ENCODE peak calls at places on chromosome 9, in seven cellular contexts. One of them, this sample, is unnamed.

GRCh38 chr9:14313378-14313940 is 482 bp downstream of the NFIB start:
- DNase-seq in K562: peak
- DNase-seq in occipital lobe: no peak
- DNase-seq in stimulated activated CD4-positive, alpha-beta T cell treated with anti-CD3 and anti-CD28 coated beads, Interleukin-12 subunit alpha, Interleukin-12 subunit beta, amount 100 ng/mL, for 48 hours: no peak
- DNase-seq in pancreas: no peak
- DNase-seq in fibroblast of pulmonary artery: no peak
- DNase-seq in GM19239: peak
- DNase-seq in this sample: no peak

GRCh38 chr9:6897831-6898230 is 140.1 kb downstream of the KDM4C start:
- DNase-seq in occipital lobe: no peak
- DNase-seq in GM19239: no peak
- DNase-seq in K562: no peak
- DNase-seq in stimulated activated CD4-positive, alpha-beta T cell treated with anti-CD3 and anti-CD28 coated beads, Interleukin-12 subunit alpha, Interleukin-12 subunit beta, amount 100 ng/mL, for 48 hours: no peak
- DNase-seq in pancreas: peak
- DNase-seq in fibroblast of pulmonary artery: no peak
- DNase-seq in this sample: no peak

GRCh38 chr9:124553738-124554137 is 46.5 kb upstream of the NR5A1 start:
- DNase-seq in K562: no peak
- DNase-seq in GM19239: no peak
- DNase-seq in occipital lobe: no peak
- DNase-seq in stimulated activated CD4-positive, alpha-beta T cell treated with anti-CD3 and anti-CD28 coated beads, Interleukin-12 subunit alpha, Interleukin-12 subunit beta, amount 100 ng/mL, for 48 hours: no peak
- DNase-seq in fibroblast of pulmonary artery: peak
- DNase-seq in pancreas: no peak
- DNase-seq in this sample: no peak

GRCh38 chr9:125971050-125971449 is 223.9 kb downstream of the PBX3 start:
- DNase-seq in GM19239: no peak
- DNase-seq in pancreas: no peak
- DNase-seq in stimulated activated CD4-positive, alpha-beta T cell treated with anti-CD3 and anti-CD28 coated beads, Interleukin-12 subunit alpha, Interleukin-12 subunit beta, amount 100 ng/mL, for 48 hours: no peak
- DNase-seq in occipital lobe: no peak
- DNase-seq in fibroblast of pulmonary artery: no peak
- DNase-seq in K562: no peak
- DNase-seq in this sample: no peak

GRCh38 chr9:83396348-83396747 is 141.9 kb downstream of the FRMD3 start:
- DNase-seq in fibroblast of pulmonary artery: no peak
- DNase-seq in K562: peak
- DNase-seq in stimulated activated CD4-positive, alpha-beta T cell treated with anti-CD3 and anti-CD28 coated beads, Interleukin-12 subunit alpha, Interleukin-12 subunit beta, amount 100 ng/mL, for 48 hours: no peak
- DNase-seq in GM19239: no peak
- DNase-seq in pancreas: no peak
- DNase-seq in occipital lobe: no peak
- DNase-seq in this sample: no peak

GRCh38 chr9:88984543-88984883 is 6.8 kb upstream of the S1PR3 start:
- DNase-seq in K562: no peak
- DNase-seq in pancreas: no peak
- DNase-seq in occipital lobe: no peak
- DNase-seq in fibroblast of pulmonary artery: no peak
- DNase-seq in GM19239: no peak
- DNase-seq in stimulated activated CD4-positive, alpha-beta T cell treated with anti-CD3 and anti-CD28 coated beads, Interleukin-12 subunit alpha, Interleukin-12 subunit beta, amount 100 ng/mL, for 48 hours: no peak
- DNase-seq in this sample: no peak

GRCh38 chr9:81984911-81985310 is 3.7 kb upstream of the SPATA31D1 start:
- DNase-seq in occipital lobe: no peak
- DNase-seq in GM19239: no peak
- DNase-seq in pancreas: no peak
- DNase-seq in stimulated activated CD4-positive, alpha-beta T cell treated with anti-CD3 and anti-CD28 coated beads, Interleukin-12 subunit alpha, Interleukin-12 subunit beta, amount 100 ng/mL, for 48 hours: no peak
- DNase-seq in fibroblast of pulmonary artery: no peak
- DNase-seq in K562: no peak
- DNase-seq in this sample: no peak

GRCh38 chr9:124810513-124811355 is 33.8 kb downstream of the OLFML2A start:
- DNase-seq in stimulated activated CD4-positive, alpha-beta T cell treated with anti-CD3 and anti-CD28 coated beads, Interleukin-12 subunit alpha, Interleukin-12 subunit beta, amount 100 ng/mL, for 48 hours: no peak
- DNase-seq in GM19239: no peak
- DNase-seq in pancreas: no peak
- DNase-seq in K562: no peak
- DNase-seq in occipital lobe: no peak
- DNase-seq in fibroblast of pulmonary artery: peak
- DNase-seq in this sample: no peak

GRCh38 chr9:83334320-83334719 is 203.9 kb downstream of the FRMD3 start:
- DNase-seq in occipital lobe: peak
- DNase-seq in stimulated activated CD4-positive, alpha-beta T cell treated with anti-CD3 and anti-CD28 coated beads, Interleukin-12 subunit alpha, Interleukin-12 subunit beta, amount 100 ng/mL, for 48 hours: peak
- DNase-seq in fibroblast of pulmonary artery: peak
- DNase-seq in K562: peak
- DNase-seq in GM19239: peak
- DNase-seq in pancreas: peak
- DNase-seq in this sample: peak

GRCh38 chr9:132994410-132995120 is 16.1 kb downstream of the GFI1B start:
- DNase-seq in stimulated activated CD4-positive, alpha-beta T cell treated with anti-CD3 and anti-CD28 coated beads, Interleukin-12 subunit alpha, Interleukin-12 subunit beta, amount 100 ng/mL, for 48 hours: no peak
- DNase-seq in occipital lobe: no peak
- DNase-seq in GM19239: no peak
- DNase-seq in pancreas: no peak
- DNase-seq in fibroblast of pulmonary artery: peak
- DNase-seq in K562: peak
- DNase-seq in this sample: no peak

GRCh38 chr9:70043689-70044449 is at the start of gene MAMDC2:
- DNase-seq in fibroblast of pulmonary artery: peak
- DNase-seq in occipital lobe: peak
- DNase-seq in pancreas: peak
- DNase-seq in stimulated activated CD4-positive, alpha-beta T cell treated with anti-CD3 and anti-CD28 coated beads, Interleukin-12 subunit alpha, Interleukin-12 subunit beta, amount 100 ng/mL, for 48 hours: no peak
- DNase-seq in K562: no peak
- DNase-seq in GM19239: no peak
- DNase-seq in this sample: peak

GRCh38 chr9:4305065-4305481 is 5.2 kb upstream of the GLIS3 start:
- DNase-seq in pancreas: no peak
- DNase-seq in stimulated activated CD4-positive, alpha-beta T cell treated with anti-CD3 and anti-CD28 coated beads, Interleukin-12 subunit alpha, Interleukin-12 subunit beta, amount 100 ng/mL, for 48 hours: no peak
- DNase-seq in fibroblast of pulmonary artery: no peak
- DNase-seq in K562: no peak
- DNase-seq in GM19239: no peak
- DNase-seq in occipital lobe: no peak
- DNase-seq in this sample: no peak

GRCh38 chr9:136618578-136619547 is 43.9 kb upstream of the EGFL7 start:
- DNase-seq in occipital lobe: no peak
- DNase-seq in fibroblast of pulmonary artery: no peak
- DNase-seq in pancreas: peak
- DNase-seq in GM19239: no peak
- DNase-seq in K562: no peak
- DNase-seq in stimulated activated CD4-positive, alpha-beta T cell treated with anti-CD3 and anti-CD28 coated beads, Interleukin-12 subunit alpha, Interleukin-12 subunit beta, amount 100 ng/mL, for 48 hours: no peak
- DNase-seq in this sample: no peak

GRCh38 chr9:33923079-33923478 is 106.1 kb downstream of the UBE2R2 start:
- DNase-seq in stimulated activated CD4-positive, alpha-beta T cell treated with anti-CD3 and anti-CD28 coated beads, Interleukin-12 subunit alpha, Interleukin-12 subunit beta, amount 100 ng/mL, for 48 hours: no peak
- DNase-seq in pancreas: no peak
- DNase-seq in GM19239: no peak
- DNase-seq in fibroblast of pulmonary artery: no peak
- DNase-seq in occipital lobe: no peak
- DNase-seq in K562: no peak
- DNase-seq in this sample: no peak

GRCh38 chr9:121556580-121556979 is 56.9 kb upstream of the GGTA1 start:
- DNase-seq in fibroblast of pulmonary artery: peak
- DNase-seq in pancreas: no peak
- DNase-seq in stimulated activated CD4-positive, alpha-beta T cell treated with anti-CD3 and anti-CD28 coated beads, Interleukin-12 subunit alpha, Interleukin-12 subunit beta, amount 100 ng/mL, for 48 hours: no peak
- DNase-seq in GM19239: no peak
- DNase-seq in K562: no peak
- DNase-seq in occipital lobe: peak
- DNase-seq in this sample: peak

GRCh38 chr9:87909310-87910041 is 8.3 kb upstream of the SPATA31C1 start:
- DNase-seq in fibroblast of pulmonary artery: no peak
- DNase-seq in pancreas: peak
- DNase-seq in K562: peak
- DNase-seq in stimulated activated CD4-positive, alpha-beta T cell treated with anti-CD3 and anti-CD28 coated beads, Interleukin-12 subunit alpha, Interleukin-12 subunit beta, amount 100 ng/mL, for 48 hours: no peak
- DNase-seq in GM19239: no peak
- DNase-seq in occipital lobe: no peak
- DNase-seq in this sample: no peak

GRCh38 chr9:35102465-35102768 is 514 bp downstream of the STOML2 start:
- DNase-seq in GM19239: no peak
- DNase-seq in fibroblast of pulmonary artery: peak
- DNase-seq in K562: peak
- DNase-seq in stimulated activated CD4-positive, alpha-beta T cell treated with anti-CD3 and anti-CD28 coated beads, Interleukin-12 subunit alpha, Interleukin-12 subunit beta, amount 100 ng/mL, for 48 hours: no peak
- DNase-seq in occipital lobe: no peak
- DNase-seq in pancreas: no peak
- DNase-seq in this sample: no peak

GRCh38 chr9:134778841-134779411 is 101.7 kb upstream of the FCN2 start:
- DNase-seq in occipital lobe: no peak
- DNase-seq in stimulated activated CD4-positive, alpha-beta T cell treated with anti-CD3 and anti-CD28 coated beads, Interleukin-12 subunit alpha, Interleukin-12 subunit beta, amount 100 ng/mL, for 48 hours: no peak
- DNase-seq in GM19239: no peak
- DNase-seq in K562: peak
- DNase-seq in fibroblast of pulmonary artery: peak
- DNase-seq in pancreas: peak
- DNase-seq in this sample: peak

GRCh38 chr9:14710804-14711203 is 11.7 kb downstream of the CER1 start:
- DNase-seq in occipital lobe: no peak
- DNase-seq in K562: no peak
- DNase-seq in GM19239: no peak
- DNase-seq in fibroblast of pulmonary artery: peak
- DNase-seq in pancreas: no peak
- DNase-seq in stimulated activated CD4-positive, alpha-beta T cell treated with anti-CD3 and anti-CD28 coated beads, Interleukin-12 subunit alpha, Interleukin-12 subunit beta, amount 100 ng/mL, for 48 hours: no peak
- DNase-seq in this sample: no peak

GRCh38 chr9:26975728-26976707 is 19.8 kb downstream of the IFT74 start:
- DNase-seq in stimulated activated CD4-positive, alpha-beta T cell treated with anti-CD3 and anti-CD28 coated beads, Interleukin-12 subunit alpha, Interleukin-12 subunit beta, amount 100 ng/mL, for 48 hours: no peak
- DNase-seq in pancreas: no peak
- DNase-seq in K562: peak
- DNase-seq in occipital lobe: no peak
- DNase-seq in fibroblast of pulmonary artery: peak
- DNase-seq in GM19239: no peak
- DNase-seq in this sample: no peak

GRCh38 chr9:15999422-16000339 is 446.8 kb downstream of the CCDC171 start:
- DNase-seq in occipital lobe: no peak
- DNase-seq in K562: no peak
- DNase-seq in stimulated activated CD4-positive, alpha-beta T cell treated with anti-CD3 and anti-CD28 coated beads, Interleukin-12 subunit alpha, Interleukin-12 subunit beta, amount 100 ng/mL, for 48 hours: no peak
- DNase-seq in fibroblast of pulmonary artery: peak
- DNase-seq in pancreas: no peak
- DNase-seq in GM19239: no peak
- DNase-seq in this sample: no peak

GRCh38 chr9:22211588-22212360 is 202.7 kb upstream of the CDKN2B start:
- DNase-seq in stimulated activated CD4-positive, alpha-beta T cell treated with anti-CD3 and anti-CD28 coated beads, Interleukin-12 subunit alpha, Interleukin-12 subunit beta, amount 100 ng/mL, for 48 hours: no peak
- DNase-seq in GM19239: no peak
- DNase-seq in pancreas: no peak
- DNase-seq in occipital lobe: no peak
- DNase-seq in fibroblast of pulmonary artery: peak
- DNase-seq in K562: no peak
- DNase-seq in this sample: no peak

GRCh38 chr9:119722384-119722783 is 353.1 kb upstream of the BRINP1 start:
- DNase-seq in fibroblast of pulmonary artery: no peak
- DNase-seq in GM19239: no peak
- DNase-seq in pancreas: no peak
- DNase-seq in occipital lobe: no peak
- DNase-seq in stimulated activated CD4-positive, alpha-beta T cell treated with anti-CD3 and anti-CD28 coated beads, Interleukin-12 subunit alpha, Interleukin-12 subunit beta, amount 100 ng/mL, for 48 hours: no peak
- DNase-seq in K562: no peak
- DNase-seq in this sample: no peak

GRCh38 chr9:108789742-108790141 is 66.0 kb downstream of the ACTL7B start:
- DNase-seq in occipital lobe: no peak
- DNase-seq in stimulated activated CD4-positive, alpha-beta T cell treated with anti-CD3 and anti-CD28 coated beads, Interleukin-12 subunit alpha, Interleukin-12 subunit beta, amount 100 ng/mL, for 48 hours: no peak
- DNase-seq in GM19239: no peak
- DNase-seq in K562: no peak
- DNase-seq in fibroblast of pulmonary artery: no peak
- DNase-seq in pancreas: no peak
- DNase-seq in this sample: no peak

GRCh38 chr9:101995231-101995630 is 256.8 kb upstream of the GRIN3A start:
- DNase-seq in pancreas: no peak
- DNase-seq in K562: no peak
- DNase-seq in fibroblast of pulmonary artery: peak
- DNase-seq in occipital lobe: no peak
- DNase-seq in stimulated activated CD4-positive, alpha-beta T cell treated with anti-CD3 and anti-CD28 coated beads, Interleukin-12 subunit alpha, Interleukin-12 subunit beta, amount 100 ng/mL, for 48 hours: no peak
- DNase-seq in GM19239: no peak
- DNase-seq in this sample: no peak

GRCh38 chr9:84807870-84808385 is 138.4 kb downstream of the NTRK2 start:
- DNase-seq in stimulated activated CD4-positive, alpha-beta T cell treated with anti-CD3 and anti-CD28 coated beads, Interleukin-12 subunit alpha, Interleukin-12 subunit beta, amount 100 ng/mL, for 48 hours: no peak
- DNase-seq in fibroblast of pulmonary artery: no peak
- DNase-seq in GM19239: no peak
- DNase-seq in K562: no peak
- DNase-seq in occipital lobe: no peak
- DNase-seq in pancreas: no peak
- DNase-seq in this sample: no peak

GRCh38 chr9:129395633-129396364 is 217.7 kb upstream of the IER5L start:
- DNase-seq in fibroblast of pulmonary artery: no peak
- DNase-seq in stimulated activated CD4-positive, alpha-beta T cell treated with anti-CD3 and anti-CD28 coated beads, Interleukin-12 subunit alpha, Interleukin-12 subunit beta, amount 100 ng/mL, for 48 hours: no peak
- DNase-seq in K562: no peak
- DNase-seq in pancreas: no peak
- DNase-seq in GM19239: no peak
- DNase-seq in occipital lobe: no peak
- DNase-seq in this sample: no peak

GRCh38 chr9:130332384-130332926 is 66.9 kb downstream of the HMCN2 start:
- DNase-seq in K562: no peak
- DNase-seq in pancreas: no peak
- DNase-seq in fibroblast of pulmonary artery: no peak
- DNase-seq in occipital lobe: no peak
- DNase-seq in GM19239: no peak
- DNase-seq in stimulated activated CD4-positive, alpha-beta T cell treated with anti-CD3 and anti-CD28 coated beads, Interleukin-12 subunit alpha, Interleukin-12 subunit beta, amount 100 ng/mL, for 48 hours: no peak
- DNase-seq in this sample: no peak

GRCh38 chr9:117485176-117485575 is 70.3 kb upstream of the ASTN2 start:
- DNase-seq in occipital lobe: no peak
- DNase-seq in K562: no peak
- DNase-seq in fibroblast of pulmonary artery: no peak
- DNase-seq in stimulated activated CD4-positive, alpha-beta T cell treated with anti-CD3 and anti-CD28 coated beads, Interleukin-12 subunit alpha, Interleukin-12 subunit beta, amount 100 ng/mL, for 48 hours: no peak
- DNase-seq in pancreas: no peak
- DNase-seq in GM19239: no peak
- DNase-seq in this sample: no peak

GRCh38 chr9:114894801-114895433 is 35.5 kb downstream of the TNFSF8 start:
- DNase-seq in occipital lobe: no peak
- DNase-seq in stimulated activated CD4-positive, alpha-beta T cell treated with anti-CD3 and anti-CD28 coated beads, Interleukin-12 subunit alpha, Interleukin-12 subunit beta, amount 100 ng/mL, for 48 hours: peak
- DNase-seq in fibroblast of pulmonary artery: peak
- DNase-seq in pancreas: no peak
- DNase-seq in GM19239: no peak
- DNase-seq in K562: no peak
- DNase-seq in this sample: no peak

This sample was measured in ovary.